ENCODE peak calls at places on chromosomes 16 and 17, in eight cellular contexts. L is spleen, K is PC-3, X is dorsolateral prefrontal cortex, V is neural progenitor cell, R is heart left ventricle, E is OCI-LY7, I is heart right ventricle. N is an unnamed sample.

GRCh38 chr17:32516450-32516849 is 29.7 kb downstream of the CDK5R1 start:
- DNase-seq in X (no peak), E (no peak), K (no peak), R (no peak), V (no peak), L (no peak), I (no peak), N (no peak)

GRCh38 chr16:58464916-58465731 is 34.8 kb upstream of the NDRG4 start:
- DNase-seq in V (peak), L (peak), X (no peak), I (peak), R (no peak), K (no peak), E (no peak), N (no peak)

GRCh38 chr17:56497132-56497531 is 96.4 kb upstream of the NOG start:
- DNase-seq in X (no peak), I (no peak), L (no peak), R (no peak), E (no peak), K (no peak), V (no peak), N (no peak)

GRCh38 chr16:4231367-4231766 is 10.5 kb downstream of the SRL start:
- DNase-seq in V (no peak), R (no peak), L (no peak), X (no peak), I (peak), K (no peak), E (no peak), N (no peak)

GRCh38 chr16:82761858-82762257 is 135.1 kb downstream of the CDH13 start:
- DNase-seq in X (no peak), E (no peak), L (no peak), V (no peak), I (no peak), R (no peak), K (no peak), N (no peak)

GRCh38 chr17:58680038-58680369 is 11.8 kb downstream of the TEX14 start:
- DNase-seq in V (no peak), L (peak), E (no peak), R (no peak), I (no peak), K (no peak), X (no peak), N (no peak)

GRCh38 chr17:13074026-13074425 is 56.2 kb upstream of the ELAC2 start:
- DNase-seq in X (no peak), K (peak), L (no peak), R (no peak), V (no peak), E (no peak), I (no peak), N (no peak)

GRCh38 chr17:60153606-60154355 is 4.0 kb downstream of the CA4 start:
- DNase-seq in V (no peak), I (no peak), R (no peak), L (peak), E (no peak), X (no peak), K (no peak), N (no peak)

GRCh38 chr17:21674242-21674731 is 18.0 kb upstream of the KCNJ18 start:
- DNase-seq in L (peak), K (no peak), V (no peak), E (no peak), I (no peak), R (no peak), X (no peak), N (peak)

GRCh38 chr17:46175891-46176290 is 17.3 kb downstream of the KANSL1 start:
- DNase-seq in I (no peak), X (no peak), L (no peak), V (no peak), E (no peak), K (no peak), R (no peak), N (no peak)

GRCh38 chr16:87472142-87472778 is 20.6 kb downstream of the ZCCHC14 start:
- DNase-seq in K (no peak), L (no peak), X (no peak), I (no peak), R (no peak), E (no peak), V (no peak), N (no peak)

GRCh38 chr17:32482568-32483320 is 4.0 kb upstream of the CDK5R1 start:
- DNase-seq in L (peak), V (no peak), I (no peak), E (peak), K (no peak), R (no peak), X (no peak), N (no peak)

GRCh38 chr17:78527345-78527744 is 49.9 kb downstream of the DNAH17 start:
- DNase-seq in K (no peak), V (no peak), I (no peak), R (no peak), L (no peak), E (no peak), X (no peak), N (no peak)

GRCh38 chr17:41992576-41992975 is 24.7 kb downstream of the DNAJC7 start:
- DNase-seq in L (no peak), I (no peak), R (no peak), X (peak), E (no peak), V (no peak), K (no peak), N (no peak)

GRCh38 chr16:17328971-17329370 is 141.8 kb downstream of the XYLT1 start:
- DNase-seq in K (no peak), V (no peak), I (peak), R (no peak), L (no peak), E (no peak), X (no peak), N (no peak)

GRCh38 chr16:16025214-16025968 is 76.0 kb downstream of the ABCC1 start:
- DNase-seq in I (peak), X (no peak), K (peak), R (no peak), E (peak), V (peak), L (no peak), N (no peak)

GRCh38 chr16:82924075-82924854 is 297.5 kb downstream of the CDH13 start:
- DNase-seq in K (no peak), I (no peak), V (no peak), E (no peak), R (no peak), L (no peak), X (no peak), N (no peak)

GRCh38 chr17:41308251-41308917 is 725 bp downstream of the KRTAP16-1 start:
- DNase-seq in R (peak), K (no peak), L (peak), X (no peak), E (peak), I (peak), V (no peak), N (peak)

GRCh38 chr16:2835638-2836493 is 5.8 kb downstream of the ZG16B start:
- DNase-seq in X (no peak), L (peak), K (peak), R (peak), V (no peak), E (no peak), I (peak), N (peak)

GRCh38 chr16:22222998-22223397 is 16.9 kb downstream of the EEF2K start:
- DNase-seq in E (no peak), V (no peak), I (no peak), L (no peak), R (no peak), K (no peak), X (no peak), N (no peak)

GRCh38 chr16:30748634-30749445 is 615 bp downstream of the PHKG2 start:
- DNase-seq in L (peak), K (peak), E (peak), X (no peak), R (no peak), I (peak), V (peak), N (peak)

GRCh38 chr17:72115789-72116520 is 4.9 kb upstream of the SOX9 start:
- DNase-seq in K (no peak), X (no peak), E (no peak), L (no peak), R (no peak), I (no peak), V (peak), N (peak)

GRCh38 chr16:2058901-2059300 is 11.1 kb downstream of the TSC2 start:
- DNase-seq in X (no peak), K (no peak), E (no peak), I (no peak), V (peak), R (no peak), L (no peak), N (no peak)

GRCh38 chr17:72034000-72034399 is 86.8 kb upstream of the SOX9 start:
- DNase-seq in V (no peak), E (peak), I (no peak), R (no peak), L (no peak), K (no peak), X (no peak), N (no peak)

GRCh38 chr17:17921192-17922082 is 50.8 kb downstream of the TOM1L2 start:
- DNase-seq in V (peak), K (peak), X (no peak), L (no peak), E (no peak), R (no peak), I (peak), N (no peak)

GRCh38 chr17:77441130-77441920 is 300.6 kb downstream of the SEC14L1 start:
- DNase-seq in I (no peak), X (no peak), K (no peak), L (peak), R (no peak), V (no peak), E (peak), N (no peak)

GRCh38 chr16:15983898-15984297 is 34.5 kb downstream of the ABCC1 start:
- DNase-seq in E (no peak), I (peak), X (no peak), L (no peak), V (no peak), R (no peak), K (no peak), N (no peak)

GRCh38 chr17:5121186-5121841 is 5.5 kb downstream of the USP6 start:
- DNase-seq in R (no peak), L (peak), V (no peak), I (no peak), X (no peak), K (no peak), E (no peak), N (no peak)

GRCh38 chr17:73522696-73523095 is 121.5 kb downstream of the SDK2 start:
- DNase-seq in X (no peak), L (peak), E (no peak), K (no peak), I (no peak), V (no peak), R (no peak), N (no peak)

GRCh38 chr17:75872434-75873351 is 5.7 kb downstream of the TRIM47 start:
- DNase-seq in R (peak), L (peak), V (no peak), K (peak), I (peak), E (no peak), X (no peak), N (no peak)

GRCh38 chr17:29617125-29617480 is 5.6 kb downstream of the CORO6 start:
- DNase-seq in I (peak), E (peak), R (peak), L (peak), X (peak), K (peak), V (peak), N (peak)

DNA sequence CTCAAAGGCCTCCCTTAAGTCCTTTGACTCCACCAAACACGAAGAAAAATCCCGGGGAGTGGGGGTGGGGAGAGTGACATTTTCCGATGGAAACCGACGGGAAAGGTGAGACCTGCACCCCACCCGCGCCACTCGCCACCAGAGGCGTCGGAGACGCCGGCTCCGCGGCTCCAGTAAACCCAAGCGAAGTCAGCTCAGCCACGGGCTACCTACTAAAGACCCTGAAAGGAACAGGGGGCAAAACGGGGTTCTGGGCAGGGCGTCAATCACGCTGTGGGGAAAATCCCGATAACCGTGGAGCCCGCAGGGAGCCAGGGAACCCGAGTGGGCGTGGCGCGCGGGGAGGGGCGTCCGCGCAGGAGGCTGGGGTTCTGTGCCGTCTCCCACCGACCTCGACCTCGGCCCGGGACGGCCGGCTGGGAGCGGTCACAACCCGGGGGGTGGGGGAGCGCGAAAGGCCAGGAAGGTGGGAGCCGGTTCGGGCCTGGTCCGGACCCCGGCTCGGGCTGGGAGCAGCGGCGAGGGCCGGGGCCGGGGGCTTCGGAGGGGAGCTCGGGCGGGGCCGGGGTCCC is 565 bp downstream of the WDR45B start:
- DNase-seq in K (peak), L (no peak), R (no peak), X (no peak), I (peak), E (peak), V (peak), N (no peak)
- TF ChIP-seq CTCF in K (no peak), L (no peak), R (no peak), X (no peak), I (no peak), E (peak), V (peak), N (no peak)

GRCh38 chr17:65557349-65558310 is 3.8 kb downstream of the AXIN2 start:
- DNase-seq in V (no peak), R (no peak), E (no peak), X (no peak), K (no peak), I (no peak), L (no peak), N (no peak)
- H3K4me3 ChIP-seq in V (peak), R (no peak), E (no peak), X (no peak), K (no peak), I (peak), L (no peak), N (no peak)

GRCh38 chr17:4120332-4120731 is 22.5 kb downstream of the ZZEF1 start:
- DNase-seq in E (no peak), L (no peak), K (no peak), R (no peak), X (no peak), V (no peak), I (no peak), N (no peak)
- TF ChIP-seq CTCF in E (no peak), L (no peak), K (no peak), R (no peak), X (no peak), V (no peak), I (no peak), N (no peak)

GRCh38 chr16:681746-682427 is 1.7 kb downstream of the STUB1 start:
- DNase-seq in L (no peak), I (no peak), R (no peak), X (no peak), V (no peak), E (no peak), K (peak), N (peak)
- H3K4me3 ChIP-seq in L (no peak), I (no peak), R (no peak), X (no peak), V (peak), E (peak), K (peak), N (no peak)

DNA sequence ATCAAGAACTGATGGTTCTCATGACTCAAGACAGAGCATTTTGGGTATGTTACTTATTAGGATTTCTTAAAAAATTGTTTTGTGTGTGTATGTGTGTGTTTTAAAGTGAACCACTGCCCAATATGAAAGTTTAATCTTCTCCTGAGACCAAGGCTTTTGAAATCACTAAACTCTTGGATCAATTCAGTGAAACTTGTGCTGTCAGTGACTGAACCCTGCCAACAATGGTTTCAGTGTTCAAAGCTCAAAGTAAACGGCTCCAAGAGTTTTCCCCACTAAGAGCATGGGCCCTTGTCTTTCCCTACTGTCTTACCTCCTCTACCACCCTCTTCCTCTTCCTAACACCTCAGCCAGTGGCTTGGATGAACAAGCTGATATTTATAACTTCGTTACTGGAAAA is 22.0 kb downstream of the NFE2L1 start:
- DNase-seq in R (no peak), K (no peak), X (no peak), E (no peak), L (no peak), V (no peak), I (no peak), N (no peak)
- TF ChIP-seq CTCF in R (no peak), K (no peak), X (no peak), E (no peak), L (no peak), V (no peak), I (no peak), N (no peak)

N was measured in pancreas.